ENCODE peak calls at places on chromosomes 7 and 10, in five cellular contexts. One of them, this sample, is unnamed.
A peak's percentile ranks its signal among the peaks of the same experiment; 100 is the strongest.

GRCh38 chr7:12620371-12620770 is 49.9 kb downstream of the SCIN start:
- DNase-seq in cardiac muscle cell: no peak
- DNase-seq in sciatic nerve: no peak
- DNase-seq in small intestine: no peak
- DNase-seq in esophagus squamous epithelium: no peak
- DNase-seq in this sample: no peak

GRCh38 chr10:128063736-128064614 is 62.2 kb downstream of the MKI67 start:
- DNase-seq in cardiac muscle cell: no peak
- DNase-seq in small intestine: no peak
- DNase-seq in esophagus squamous epithelium: no peak
- DNase-seq in sciatic nerve: peak; percentile 55
- DNase-seq in this sample: no peak

GRCh38 chr10:32893431-32893830 is 64.6 kb downstream of the ITGB1 start:
- DNase-seq in cardiac muscle cell: no peak
- DNase-seq in esophagus squamous epithelium: no peak
- DNase-seq in sciatic nerve: no peak
- DNase-seq in small intestine: no peak
- DNase-seq in this sample: no peak

GRCh38 chr10:4767033-4767814 is 58.8 kb upstream of the AKR1E2 start:
- DNase-seq in sciatic nerve: no peak
- DNase-seq in small intestine: peak; percentile 48
- DNase-seq in cardiac muscle cell: peak; percentile 69
- DNase-seq in esophagus squamous epithelium: no peak
- DNase-seq in this sample: no peak

GRCh38 chr10:21677551-21677950 is 143.5 kb downstream of the MLLT10 start:
- DNase-seq in sciatic nerve: no peak
- DNase-seq in small intestine: no peak
- DNase-seq in cardiac muscle cell: no peak
- DNase-seq in esophagus squamous epithelium: no peak
- DNase-seq in this sample: no peak

GRCh38 chr7:90955641-90956207 is 308.5 kb upstream of the FZD1 start:
- DNase-seq in small intestine: no peak
- DNase-seq in cardiac muscle cell: no peak
- DNase-seq in sciatic nerve: no peak
- DNase-seq in esophagus squamous epithelium: no peak
- DNase-seq in this sample: no peak

GRCh38 chr10:36188054-36188453 is 546.0 kb upstream of the FZD8 start:
- DNase-seq in small intestine: no peak
- DNase-seq in esophagus squamous epithelium: no peak
- DNase-seq in sciatic nerve: no peak
- DNase-seq in cardiac muscle cell: peak; percentile 36
- DNase-seq in this sample: no peak

GRCh38 chr10:130358981-130359650 is 222.9 kb downstream of the GLRX3 start:
- DNase-seq in sciatic nerve: peak; percentile 31
- DNase-seq in esophagus squamous epithelium: no peak
- DNase-seq in cardiac muscle cell: no peak
- DNase-seq in small intestine: no peak
- DNase-seq in this sample: no peak

GRCh38 chr10:17183110-17183509 is 18.4 kb downstream of the TRDMT1 start:
- DNase-seq in sciatic nerve: no peak
- DNase-seq in esophagus squamous epithelium: no peak
- DNase-seq in small intestine: no peak
- DNase-seq in cardiac muscle cell: no peak
- DNase-seq in this sample: no peak

GRCh38 chr10:90462761-90463160 is 395.1 kb downstream of the HTR7 start:
- DNase-seq in small intestine: no peak
- DNase-seq in sciatic nerve: no peak
- DNase-seq in esophagus squamous epithelium: no peak
- DNase-seq in cardiac muscle cell: peak; percentile 37
- DNase-seq in this sample: no peak

GRCh38 chr7:50310361-50310760 is 5.8 kb downstream of the IKZF1 start:
- DNase-seq in sciatic nerve: no peak
- DNase-seq in small intestine: no peak
- DNase-seq in esophagus squamous epithelium: no peak
- DNase-seq in cardiac muscle cell: no peak
- DNase-seq in this sample: no peak

GRCh38 chr10:24331457-24331856 is 122.5 kb downstream of the KIAA1217 start:
- DNase-seq in esophagus squamous epithelium: no peak
- DNase-seq in cardiac muscle cell: peak; percentile 94
- DNase-seq in small intestine: peak; percentile 51
- DNase-seq in sciatic nerve: peak; percentile 72
- DNase-seq in this sample: no peak

GRCh38 chr10:113520606-113521481 is 32.0 kb upstream of the HABP2 start:
- DNase-seq in cardiac muscle cell: peak; percentile 83
- DNase-seq in esophagus squamous epithelium: no peak
- DNase-seq in sciatic nerve: peak; percentile 76
- DNase-seq in small intestine: peak; percentile 55
- DNase-seq in this sample: peak; percentile 38

GRCh38 chr10:46550795-46551700 is 5.4 kb downstream of the GPRIN2 start:
- DNase-seq in sciatic nerve: peak; percentile 53
- DNase-seq in esophagus squamous epithelium: no peak
- DNase-seq in cardiac muscle cell: no peak
- DNase-seq in small intestine: no peak
- DNase-seq in this sample: peak; percentile 1

GRCh38 chr10:88616250-88616977 is 29.9 kb downstream of the LIPJ start:
- DNase-seq in cardiac muscle cell: peak; percentile 31
- DNase-seq in esophagus squamous epithelium: no peak
- DNase-seq in sciatic nerve: peak; percentile 58
- DNase-seq in small intestine: no peak
- DNase-seq in this sample: no peak

GRCh38 chr7:127799535-127800305 is 147.7 kb downstream of the SND1 start:
- DNase-seq in cardiac muscle cell: no peak
- DNase-seq in small intestine: no peak
- DNase-seq in sciatic nerve: no peak
- DNase-seq in esophagus squamous epithelium: no peak
- DNase-seq in this sample: no peak

GRCh38 chr7:96217147-96217546 is 104.8 kb downstream of the SLC25A13 start:
- DNase-seq in esophagus squamous epithelium: no peak
- DNase-seq in sciatic nerve: no peak
- DNase-seq in small intestine: no peak
- DNase-seq in cardiac muscle cell: no peak
- DNase-seq in this sample: no peak

GRCh38 chr10:23912884-23913401 is 296.0 kb upstream of the KIAA1217 start:
- DNase-seq in small intestine: no peak
- DNase-seq in cardiac muscle cell: no peak
- DNase-seq in sciatic nerve: no peak
- DNase-seq in esophagus squamous epithelium: no peak
- DNase-seq in this sample: no peak

This sample was measured in thoracic aorta.